ENCODE peak calls at places on chromosomes 7 and 10, in seven cellular contexts. C is tibial nerve, H is HCT116, N is heart right ventricle, I is B cell, E is Calu3, J is endodermal cell. X is an unnamed sample.

GRCh38 chr10:59588791-59589190 is 120.9 kb downstream of the SLC16A9 start:
- DNase-seq in C (no peak), H (no peak), N (no peak), I (no peak), E (no peak), J (no peak), X (no peak)

GRCh38 chr10:56874950-56875349 is 513.9 kb upstream of the ZWINT start:
- DNase-seq in C (no peak), H (no peak), N (no peak), I (no peak), E (no peak), J (no peak), X (no peak)

GRCh38 chr7:79590571-79591274 is 137.3 kb upstream of the MAGI2 start:
- DNase-seq in C (no peak), H (no peak), N (no peak), I (no peak), E (no peak), J (no peak), X (no peak)

GRCh38 chr10:28317735-28318134 is 14.9 kb upstream of the MPP7 start:
- DNase-seq in C (no peak), H (no peak), N (no peak), I (no peak), E (no peak), J (no peak), X (no peak)

GRCh38 chr7:21620054-21620453 is 77.2 kb downstream of the DNAH11 start:
- DNase-seq in C (no peak), H (no peak), N (no peak), I (no peak), E (no peak), J (no peak), X (no peak)

GRCh38 chr10:131555406-131555805 is 243.9 kb upstream of the TCERG1L start:
- DNase-seq in C (no peak), H (no peak), N (no peak), I (no peak), E (no peak), J (no peak), X (no peak)

GRCh38 chr7:131921016-131921415 is 364.6 kb upstream of the PODXL start:
- DNase-seq in C (no peak), H (no peak), N (no peak), I (no peak), E (no peak), J (peak), X (no peak)

GRCh38 chr10:51425431-51425830 is 274.0 kb downstream of the CSTF2T start:
- DNase-seq in C (no peak), H (no peak), N (peak), I (no peak), E (no peak), J (no peak), X (no peak)

GRCh38 chr10:71391701-71392100 is 5.0 kb upstream of the CDH23 start:
- DNase-seq in C (no peak), H (no peak), N (no peak), I (no peak), E (no peak), J (peak), X (no peak)

GRCh38 chr7:84060000-84060399 is 134.6 kb downstream of the SEMA3A start:
- DNase-seq in C (no peak), H (no peak), N (no peak), I (no peak), E (no peak), J (no peak), X (no peak)

GRCh38 chr10:63123963-63124362 is 9.2 kb upstream of the NRBF2 start:
- DNase-seq in C (no peak), H (no peak), N (no peak), I (no peak), E (no peak), J (no peak), X (no peak)

GRCh38 chr7:3095046-3095445 is 51.4 kb upstream of the CARD11 start:
- DNase-seq in C (peak), H (no peak), N (peak), I (peak), E (no peak), J (no peak), X (peak)

GRCh38 chr10:132307823-132308587 is at the start of gene STK32C:
- DNase-seq in C (peak), H (peak), N (peak), I (peak), E (peak), J (peak), X (peak)

GRCh38 chr7:127759945-127760421 is 108.0 kb downstream of the SND1 start:
- DNase-seq in C (no peak), H (no peak), N (no peak), I (no peak), E (no peak), J (no peak), X (no peak)

GRCh38 chr10:111093741-111094380 is 17.0 kb downstream of the ADRA2A start:
- DNase-seq in C (no peak), H (no peak), N (no peak), I (no peak), E (no peak), J (no peak), X (no peak)

GRCh38 chr7:8260871-8261707 is 878 bp downstream of the ICA1 start:
- DNase-seq in C (peak), H (no peak), N (peak), I (peak), E (peak), J (no peak), X (peak)
- TF ChIP-seq CTCF in C (no peak), H (no peak), N (no peak), I (no peak), E (no peak), J (no peak), X (no peak)

GRCh38 chr7:25842201-25842726 is 309.7 kb upstream of the NFE2L3 start:
- DNase-seq in C (no peak), H (no peak), N (no peak), I (no peak), E (no peak), J (no peak), X (no peak)

GRCh38 chr7:25841575-25841974 is 310.4 kb upstream of the NFE2L3 start:
- DNase-seq in C (no peak), H (no peak), N (no peak), I (no peak), E (no peak), J (no peak), X (no peak)

GRCh38 chr7:25845341-25845923 is 306.6 kb upstream of the NFE2L3 start:
- DNase-seq in C (no peak), H (no peak), N (no peak), I (no peak), E (no peak), J (no peak), X (no peak)

GRCh38 chr7:25844109-25844915 is 307.7 kb upstream of the NFE2L3 start:
- DNase-seq in C (no peak), H (no peak), N (no peak), I (no peak), E (no peak), J (no peak), X (no peak)

GRCh38 chr7:25843467-25843866 is 308.5 kb upstream of the NFE2L3 start:
- DNase-seq in C (no peak), H (no peak), N (no peak), I (no peak), E (no peak), J (no peak), X (no peak)
- TF ChIP-seq CTCF in C (no peak), H (peak), N (no peak), I (no peak), E (no peak), J (peak), X (no peak)

DNA sequence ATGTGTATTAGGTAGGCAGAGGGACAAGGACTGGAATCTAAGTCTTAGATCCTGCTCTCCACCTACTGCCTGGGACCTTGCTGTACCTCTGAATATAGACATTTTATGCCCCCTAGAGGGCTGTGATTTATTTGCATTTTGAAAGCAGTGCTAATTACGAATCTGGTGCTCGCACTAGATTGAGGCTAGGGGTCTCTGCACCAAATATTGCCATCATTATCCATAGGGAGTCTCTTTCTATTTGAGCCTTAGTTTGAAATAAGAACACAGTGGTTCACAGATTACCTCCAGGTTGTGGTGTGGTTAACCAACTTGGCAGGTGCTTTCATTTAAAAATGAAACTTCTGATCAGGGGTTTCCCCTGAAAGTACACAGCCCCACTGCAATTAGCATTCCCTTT is 41.8 kb downstream of the CNNM1 start:
- DNase-seq in C (no peak), H (peak), N (no peak), I (no peak), E (peak), J (no peak), X (peak)
- TF ChIP-seq CTCF in C (no peak), H (peak), N (peak), I (no peak), E (peak), J (peak), X (peak)

DNA sequence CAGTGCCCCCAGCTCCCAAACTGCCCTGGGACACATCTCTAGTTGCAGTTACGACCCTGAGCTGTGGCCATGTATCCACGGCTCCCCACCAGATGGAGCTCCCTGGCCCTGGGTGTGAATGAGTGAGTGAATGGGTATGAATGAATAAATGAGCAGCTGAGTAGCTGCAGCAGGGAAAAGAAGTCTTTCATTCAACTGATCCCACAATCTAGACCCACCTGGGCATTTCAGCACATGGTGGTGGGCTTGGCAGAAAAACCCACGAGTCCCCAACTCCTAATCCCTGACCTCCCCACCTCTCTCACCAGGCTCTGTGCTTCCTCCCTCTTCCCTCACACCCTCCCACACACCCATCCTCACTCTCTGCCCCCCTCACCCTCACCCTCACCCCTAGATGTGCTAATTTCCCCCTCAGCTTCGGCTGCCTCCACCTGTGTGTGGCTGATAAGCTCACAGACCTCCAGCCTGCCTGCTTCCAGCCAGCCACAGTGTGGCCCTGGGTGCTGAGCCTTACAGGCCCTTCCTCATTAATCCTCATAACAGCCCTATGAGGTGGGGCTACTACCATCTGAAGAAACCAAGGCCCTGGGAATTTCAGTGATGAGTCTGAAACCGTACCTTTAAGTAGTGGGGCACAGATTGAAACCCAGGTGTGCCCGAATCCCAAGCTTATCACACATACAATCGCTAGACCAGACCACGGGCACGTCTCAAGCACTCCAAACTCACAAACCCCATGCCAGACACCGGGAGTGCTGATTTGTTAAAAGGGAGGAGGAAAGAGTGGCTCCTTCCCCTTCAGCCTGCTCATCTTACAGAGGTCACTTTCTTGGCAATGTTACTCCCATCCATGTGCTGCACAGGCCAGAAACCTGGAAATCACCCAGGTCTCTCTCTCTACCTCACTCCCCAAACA is 2.2 kb upstream of the ATP6V1F start:
- DNase-seq in C (no peak), H (no peak), N (no peak), I (no peak), E (no peak), J (peak), X (no peak)
- TF ChIP-seq CTCF in C (peak), H (peak), N (peak), I (no peak), E (no peak), J (peak), X (no peak)

GRCh38 chr7:1290262-1291039 is 57.8 kb downstream of the UNCX start:
- DNase-seq in C (no peak), H (no peak), N (no peak), I (no peak), E (peak), J (peak), X (peak)
- TF ChIP-seq CTCF in C (no peak), H (no peak), N (peak), I (no peak), E (peak), J (no peak), X (no peak)

GRCh38 chr10:101071266-101071884 is 9.6 kb downstream of the KAZALD1 start:
- DNase-seq in C (peak), H (no peak), N (no peak), I (peak), E (no peak), J (no peak), X (peak)

GRCh38 chr10:101075775-101076174 is 14.0 kb downstream of the KAZALD1 start:
- DNase-seq in C (no peak), H (no peak), N (no peak), I (no peak), E (no peak), J (peak), X (peak)

GRCh38 chr10:101072923-101073322 is 11.1 kb downstream of the KAZALD1 start:
- DNase-seq in C (no peak), H (no peak), N (no peak), I (no peak), E (no peak), J (no peak), X (no peak)

GRCh38 chr10:101071885-101072433 is 10.2 kb downstream of the KAZALD1 start:
- DNase-seq in C (no peak), H (no peak), N (no peak), I (no peak), E (no peak), J (no peak), X (no peak)

GRCh38 chr10:101073631-101074030 is 11.8 kb downstream of the KAZALD1 start:
- DNase-seq in C (no peak), H (no peak), N (no peak), I (no peak), E (no peak), J (peak), X (no peak)
- TF ChIP-seq CTCF in C (no peak), H (no peak), N (no peak), I (no peak), E (no peak), J (peak), X (no peak)

DNA sequence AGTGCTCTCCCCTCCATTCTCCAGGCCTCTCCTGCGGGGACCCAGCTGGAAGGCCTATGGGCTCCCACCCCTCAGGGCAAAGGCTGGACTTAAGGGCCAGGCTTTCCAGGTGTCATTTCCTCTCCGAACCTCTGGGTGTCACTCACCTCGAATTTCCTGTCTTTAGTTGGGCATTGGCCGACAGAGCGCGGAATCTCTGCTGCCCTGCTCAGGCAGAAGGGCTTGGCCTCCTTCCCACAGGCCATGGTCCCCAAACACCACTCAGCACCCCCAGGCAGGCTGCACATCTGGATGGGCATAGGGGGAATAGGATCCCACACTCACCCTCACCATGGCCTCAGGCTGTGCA is 212.9 kb downstream of the CCSER2 start:
- DNase-seq in C (no peak), H (no peak), N (no peak), I (no peak), E (no peak), J (peak), X (no peak)
- TF ChIP-seq CTCF in C (no peak), H (peak), N (no peak), I (no peak), E (no peak), J (peak), X (no peak)